ENCODE peak calls at places on chromosome 12, in seven cellular contexts. Z, D, V, Y, I, O and S are unnamed samples.
A peak's percentile ranks its signal among the peaks of the same experiment; 100 is the strongest.

GRCh38 chr12:4275869-4276253 is 2.3 kb downstream of the CCND2 start:
- DNase-seq in Z (no peak), D (no peak), V (no peak), Y (no peak), I (no peak), O (no peak), S (no peak)

GRCh38 chr12:20434993-20435392 is 66.7 kb downstream of the PDE3A start:
- DNase-seq in Z (no peak), D (no peak), V (peak; percentile 72), Y (no peak), I (no peak), O (no peak), S (peak; percentile 47)

GRCh38 chr12:67541625-67541991 is 106.9 kb upstream of the DYRK2 start:
- DNase-seq in Z (no peak), D (no peak), V (no peak), Y (no peak), I (no peak), O (no peak), S (no peak)

GRCh38 chr12:65673732-65674131 is 150.6 kb upstream of the HMGA2 start:
- DNase-seq in Z (peak; percentile 51), D (no peak), V (peak; percentile 14), Y (no peak), I (no peak), O (no peak), S (peak; percentile 71)

GRCh38 chr12:52637299-52637698 is 14.7 kb downstream of the KRT2 start:
- DNase-seq in Z (no peak), D (no peak), V (no peak), Y (no peak), I (no peak), O (no peak), S (no peak)

GRCh38 chr12:12224240-12224940 is 42.5 kb downstream of the LRP6 start:
- DNase-seq in Z (no peak), D (no peak), V (peak; percentile 86), Y (peak; percentile 37), I (no peak), O (no peak), S (peak; percentile 75)

GRCh38 chr12:55996715-55997534 is at the start of gene SUOX:
- DNase-seq in Z (peak; percentile 59), D (peak; percentile 97), V (peak; percentile 98), Y (peak; percentile 84), I (peak; percentile 96), O (peak; percentile 97), S (peak; percentile 96)

GRCh38 chr12:109738209-109738608 is 24.6 kb downstream of the FAM222A start:
- DNase-seq in Z (no peak), D (no peak), V (no peak), Y (no peak), I (no peak), O (no peak), S (no peak)

GRCh38 chr12:44174053-44174452 is 338.2 kb downstream of the TMEM117 start:
- DNase-seq in Z (no peak), D (no peak), V (no peak), Y (no peak), I (no peak), O (no peak), S (no peak)

GRCh38 chr12:121637231-121637914 is 11.0 kb downstream of the ORAI1 start:
- DNase-seq in Z (no peak), D (no peak), V (no peak), Y (peak; percentile 66), I (no peak), O (peak; percentile 33), S (no peak)

GRCh38 chr12:108403952-108404351 is 64.8 kb upstream of the CMKLR1 start:
- DNase-seq in Z (peak; percentile 21), D (peak; percentile 39), V (no peak), Y (no peak), I (no peak), O (no peak), S (no peak)

GRCh38 chr12:103956515-103957027 is 9.1 kb upstream of the TDG start:
- DNase-seq in Z (no peak), D (no peak), V (no peak), Y (no peak), I (no peak), O (no peak), S (no peak)

GRCh38 chr12:8780389-8780788 is 42.0 kb upstream of the A2ML1 start:
- DNase-seq in Z (peak; percentile 51), D (peak; percentile 45), V (peak; percentile 38), Y (no peak), I (no peak), O (no peak), S (peak; percentile 49)

GRCh38 chr12:68825569-68826217 is 17.7 kb downstream of the MDM2 start:
- DNase-seq in Z (no peak), D (no peak), V (no peak), Y (no peak), I (no peak), O (no peak), S (no peak)

GRCh38 chr12:60689137-60689536 is 1093.3 kb downstream of the SLC16A7 start:
- DNase-seq in Z (peak; percentile 15), D (no peak), V (no peak), Y (no peak), I (no peak), O (no peak), S (no peak)

GRCh38 chr12:55132816-55133215 is 6.6 kb downstream of the OR9K2 start:
- DNase-seq in Z (peak; percentile 7), D (no peak), V (no peak), Y (no peak), I (no peak), O (no peak), S (no peak)

GRCh38 chr12:1890810-1891209 is 27.6 kb downstream of the CACNA2D4 start:
- DNase-seq in Z (no peak), D (no peak), V (no peak), Y (no peak), I (no peak), O (no peak), S (no peak)

GRCh38 chr12:113407931-113408585 is 4.4 kb upstream of the SDS start:
- DNase-seq in Z (no peak), D (no peak), V (peak; percentile 64), Y (no peak), I (no peak), O (no peak), S (peak; percentile 83)

GRCh38 chr12:112182499-112182898 is 57.1 kb downstream of the TRAFD1 start:
- DNase-seq in Z (no peak), D (no peak), V (peak; percentile 6), Y (no peak), I (no peak), O (no peak), S (no peak)

GRCh38 chr12:77796775-77797174 is 33.9 kb upstream of the NAV3 start:
- DNase-seq in Z (no peak), D (no peak), V (peak; percentile 80), Y (no peak), I (no peak), O (no peak), S (peak; percentile 64)

GRCh38 chr12:109307051-109307450 is 2.0 kb downstream of the FOXN4 start:
- DNase-seq in Z (no peak), D (no peak), V (no peak), Y (no peak), I (no peak), O (no peak), S (no peak)

GRCh38 chr12:42315108-42315507 is 10.8 kb downstream of the ZCRB1 start:
- DNase-seq in Z (no peak), D (no peak), V (no peak), Y (no peak), I (no peak), O (no peak), S (no peak)

GRCh38 chr12:69388371-69388770 is 28.8 kb downstream of the YEATS4 start:
- DNase-seq in Z (peak; percentile 55), D (peak; percentile 36), V (peak; percentile 70), Y (peak; percentile 7), I (no peak), O (no peak), S (peak; percentile 85)

GRCh38 chr12:21529456-21529855 is 3.4 kb downstream of the SPX start:
- DNase-seq in Z (no peak), D (no peak), V (no peak), Y (no peak), I (no peak), O (no peak), S (no peak)
- H3K4me3 ChIP-seq in Z (no peak overlapping the region), D (no peak overlapping the region), V (no peak overlapping the region), Y (no peak overlapping the region), I (no peak overlapping the region), O (no peak overlapping the region), S (no peak overlapping the region)

GRCh38 chr12:58651850-58652249 is 268.5 kb downstream of the LRIG3 start:
- DNase-seq in Z (no peak), D (no peak), V (no peak), Y (no peak), I (no peak), O (no peak), S (no peak)

GRCh38 chr12:58655375-58655774 is 264.9 kb downstream of the LRIG3 start:
- DNase-seq in Z (no peak), D (no peak), V (no peak), Y (no peak), I (no peak), O (no peak), S (no peak)

GRCh38 chr12:58654021-58654420 is 266.3 kb downstream of the LRIG3 start:
- DNase-seq in Z (no peak), D (no peak), V (no peak), Y (no peak), I (no peak), O (no peak), S (no peak)

GRCh38 chr12:58656254-58657009 is 263.9 kb downstream of the LRIG3 start:
- DNase-seq in Z (no peak), D (no peak), V (no peak), Y (no peak), I (no peak), O (no peak), S (no peak)

GRCh38 chr12:58657175-58657574 is 263.1 kb downstream of the LRIG3 start:
- DNase-seq in Z (no peak), D (no peak), V (peak; percentile 58), Y (no peak), I (no peak), O (no peak), S (no peak)
- TF ChIP-seq CTCF in Z (no peak), D (no peak), V (no peak), Y (no peak), I (no peak), O (no peak), S (no peak)

GRCh38 chr12:76694369-76694768 is 69.5 kb upstream of the ZDHHC17 start:
- DNase-seq in Z (no peak), D (no peak), V (no peak), Y (no peak), I (no peak), O (no peak), S (no peak)
- H3K4me3 ChIP-seq in Z (no peak overlapping the region), D (no peak overlapping the region), V (no peak overlapping the region), Y (no peak overlapping the region), I (no peak overlapping the region), O (no peak overlapping the region), S (no peak overlapping the region)

DNA sequence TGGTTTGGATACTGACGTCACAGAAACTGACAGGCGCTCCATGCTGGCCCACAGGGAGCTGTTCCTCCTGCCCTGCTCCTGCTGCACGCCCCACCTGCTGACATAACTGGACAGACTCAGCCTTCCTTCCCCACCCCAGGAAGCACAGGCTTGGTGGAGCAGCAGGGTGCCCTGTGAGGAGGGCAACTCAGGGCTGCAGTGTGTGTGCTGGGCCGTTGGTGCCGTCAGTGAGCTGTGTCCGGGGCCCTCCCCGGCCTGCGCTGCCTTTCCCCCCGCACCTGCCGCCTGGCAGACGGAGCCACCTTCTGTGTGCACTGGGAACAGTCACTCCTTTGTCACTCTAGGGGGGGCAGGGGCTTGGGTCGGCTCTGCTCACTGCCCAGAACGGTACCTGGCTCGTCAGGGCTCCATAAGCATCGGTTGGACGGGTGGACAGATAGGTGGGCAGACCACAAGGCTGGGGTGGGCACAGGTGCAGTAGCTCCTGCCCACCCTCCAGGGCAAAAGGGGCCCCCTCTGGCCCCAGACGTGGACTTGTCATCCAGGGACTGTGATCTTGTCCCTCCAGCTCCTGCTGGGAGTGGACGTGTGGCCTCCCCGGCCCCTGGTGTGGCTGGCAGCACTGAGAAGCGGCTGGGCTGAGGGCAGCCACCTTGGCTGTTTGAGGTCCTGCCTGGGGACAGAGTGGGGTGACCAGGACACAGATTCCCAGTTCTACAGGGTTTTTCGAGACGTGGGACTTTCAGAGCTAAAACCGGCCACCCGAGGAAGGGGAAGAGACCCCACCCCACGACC is 32.8 kb downstream of the FBRSL1 start:
- DNase-seq in Z (no peak), D (no peak), V (no peak), Y (no peak), I (no peak), O (no peak), S (no peak)
- TF ChIP-seq CTCF in Z (no peak), D (no peak), V (no peak), Y (no peak), I (no peak), O (no peak), S (no peak)